ENCODE peak calls at places on chromosomes 11 and 22, in five cellular contexts. R, M, N, U and D are unnamed samples.

GRCh38 chr22:40050258-40050657 is 55.5 kb downstream of the FAM83F start:
- DNase-seq in M (no peak), R (no peak), N (peak), U (no peak), D (no peak)

GRCh38 chr11:96154802-96155520 is 188.0 kb downstream of the MAML2 start:
- DNase-seq in N (no peak), M (no peak), R (no peak), U (peak), D (no peak)

GRCh38 chr22:45784357-45785277 is 113.0 kb downstream of the ATXN10 start:
- DNase-seq in U (no peak), R (no peak), M (no peak), N (peak), D (no peak)

GRCh38 chr11:119694334-119694733 is 34.7 kb downstream of the NECTIN1 start:
- DNase-seq in R (no peak), N (peak), U (no peak), M (no peak), D (no peak)

GRCh38 chr11:76253416-76253815 is 47.1 kb upstream of the WNT11 start:
- DNase-seq in R (no peak), N (no peak), U (no peak), M (no peak), D (no peak)

GRCh38 chr22:45516923-45517675 is 14.4 kb downstream of the FBLN1 start:
- DNase-seq in U (peak), M (no peak), N (no peak), R (no peak), D (no peak)

GRCh38 chr11:83051760-83052671 is 19.7 kb downstream of the RAB30 start:
- DNase-seq in N (no peak), U (peak), M (peak), R (peak), D (no peak)

GRCh38 chr11:34327804-34328631 is 29.8 kb downstream of the ABTB2 start:
- DNase-seq in M (no peak), R (no peak), N (no peak), U (no peak), D (no peak)

GRCh38 chr11:31509017-31509411 is 408 bp downstream of the IMMP1L start:
- DNase-seq in R (no peak), N (peak), M (no peak), U (no peak), D (no peak)

GRCh38 chr11:125578783-125579182 is 9.5 kb downstream of the EI24 start:
- DNase-seq in R (no peak), U (no peak), N (no peak), M (no peak), D (no peak)

GRCh38 chr11:79400206-79400605 is 40.6 kb downstream of the TENM4 start:
- DNase-seq in R (no peak), M (no peak), N (no peak), U (no peak), D (no peak)

DNA sequence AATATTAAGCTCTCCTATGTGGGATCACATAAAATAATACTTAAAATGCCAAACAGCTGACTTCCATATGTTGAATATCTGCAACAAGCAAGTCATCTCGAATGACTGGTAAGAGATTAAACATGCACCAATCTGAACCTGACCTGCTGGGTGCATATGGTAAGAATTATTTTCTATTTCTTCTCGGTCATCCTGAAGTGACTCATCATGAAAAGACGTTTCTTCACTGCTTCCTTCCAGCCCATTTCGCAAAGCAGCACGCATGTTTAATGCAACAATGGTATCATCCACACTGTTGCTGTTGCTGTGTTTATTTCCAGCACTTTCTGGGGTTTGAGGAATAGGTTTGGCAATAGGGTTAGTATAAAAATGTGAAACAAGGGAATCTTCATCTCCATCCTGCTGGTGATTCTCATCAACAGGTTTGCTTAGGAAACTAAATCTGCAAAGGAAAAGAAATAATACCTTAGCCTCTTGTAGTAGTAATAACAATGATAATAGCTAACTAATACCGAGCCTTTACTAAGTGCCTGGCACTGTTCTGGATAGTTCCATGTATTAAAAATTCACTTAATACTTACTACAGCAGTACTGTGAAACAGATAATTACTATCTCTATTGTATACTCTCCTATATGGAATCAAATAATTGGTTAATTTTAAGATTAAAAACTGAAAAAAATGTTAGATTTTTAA is 52.0 kb upstream of the CHRNA10 start:
- DNase-seq in U (peak), M (peak), R (peak), N (no peak), D (no peak)
- TF ChIP-seq CTCF in U (no peak), M (no peak), R (no peak), N (no peak), D (no peak)

GRCh38 chr22:32561756-32562155 is 87.1 kb downstream of the FBXO7 start:
- DNase-seq in M (no peak), U (no peak), N (no peak), R (no peak), D (no peak)

GRCh38 chr22:32556150-32556549 is 81.5 kb downstream of the FBXO7 start:
- DNase-seq in U (no peak), N (no peak), M (no peak), R (no peak), D (no peak)

GRCh38 chr22:32557424-32557823 is 82.8 kb downstream of the FBXO7 start:
- DNase-seq in U (no peak), R (no peak), N (no peak), M (no peak), D (no peak)

GRCh38 chr22:32561163-32561562 is 86.6 kb downstream of the FBXO7 start:
- DNase-seq in M (no peak), R (no peak), U (no peak), N (no peak), D (no peak)

DNA sequence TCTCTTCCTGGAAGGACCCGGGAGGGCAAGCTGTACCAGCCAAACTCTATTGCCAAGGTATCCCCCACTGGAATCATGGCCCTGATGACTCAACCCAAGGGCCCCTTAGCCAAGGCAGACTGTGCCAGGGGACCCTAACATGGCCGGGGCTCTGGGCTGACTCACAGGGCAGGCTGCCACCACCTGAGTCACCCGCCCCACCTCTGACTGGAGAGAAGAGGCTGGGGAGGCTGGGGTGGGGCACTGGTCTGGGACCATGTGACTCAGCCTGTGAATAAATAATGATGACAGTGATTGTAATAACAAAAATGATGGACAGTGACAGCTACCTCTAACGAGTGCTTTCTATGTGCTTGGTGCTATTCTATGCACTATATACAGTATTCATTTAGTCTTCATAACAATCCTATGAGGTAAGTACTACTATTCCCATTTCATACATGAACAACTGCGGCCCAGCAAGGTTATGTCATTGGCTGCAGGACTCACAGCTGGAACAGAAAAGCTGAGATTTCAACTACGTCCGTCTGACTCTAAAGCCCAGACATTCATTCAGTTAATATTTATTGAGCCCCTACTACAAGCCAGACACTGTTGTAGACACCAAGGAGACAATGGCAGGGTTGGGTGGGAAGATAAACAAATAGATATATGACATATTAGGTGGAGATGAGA is 84.2 kb downstream of the FBXO7 start:
- DNase-seq in R (no peak), N (no peak), U (peak), M (no peak), D (no peak)
- TF ChIP-seq CTCF in R (no peak), N (no peak), U (no peak), M (no peak), D (no peak)

GRCh38 chr11:108958446-108959123 is 293.7 kb downstream of the DDX10 start:
- DNase-seq in R (no peak), N (no peak), M (peak), U (peak), D (no peak)
- TF ChIP-seq CTCF in R (peak), N (no peak), M (no peak), U (no peak), D (no peak)

DNA sequence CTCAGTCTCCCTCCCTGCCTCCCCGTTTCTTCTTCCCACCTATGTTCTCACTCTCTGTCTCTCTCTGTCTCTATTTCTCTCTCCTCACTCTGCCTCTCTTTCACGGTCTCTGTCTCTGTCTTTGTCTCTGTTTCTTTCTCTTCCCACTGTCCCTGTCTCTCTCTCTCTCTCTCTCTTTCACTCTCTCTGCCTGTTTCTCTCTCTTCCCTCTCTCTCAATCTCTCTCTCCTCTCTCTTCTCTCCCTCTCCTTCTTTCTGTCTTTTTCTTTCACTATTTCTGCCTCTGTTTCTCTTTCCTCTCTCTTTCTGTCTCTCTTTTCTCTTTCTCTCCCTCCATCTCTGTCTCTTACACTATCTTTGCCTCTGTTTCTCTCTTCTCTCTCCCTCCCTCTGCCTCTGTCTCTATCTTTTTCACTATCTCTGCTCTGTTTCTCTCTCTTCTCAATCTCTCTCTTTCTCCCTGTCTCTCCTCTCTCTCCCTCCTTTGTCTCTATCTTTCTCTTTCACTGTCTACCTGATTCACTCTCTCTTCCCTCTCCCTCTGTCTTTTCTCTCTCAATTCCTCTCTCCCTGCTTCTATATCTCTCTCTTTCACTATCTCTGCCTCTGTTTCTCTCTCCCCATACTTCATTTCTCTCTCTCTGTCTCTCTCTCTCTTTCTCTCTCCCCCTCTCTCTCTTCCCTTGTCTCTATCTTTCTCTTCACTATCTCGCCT is 5.4 kb downstream of the APLNR start:
- DNase-seq in M (no peak), U (no peak), R (no peak), N (no peak), D (no peak)
- TF ChIP-seq CTCF in M (no peak), U (no peak), R (no peak), N (no peak), D (no peak)

GRCh38 chr11:111833524-111833923 is 37.9 kb downstream of the ALG9 start:
- DNase-seq in U (no peak), M (no peak), N (no peak), R (no peak), D (no peak)
- TF ChIP-seq CTCF in U (peak), M (peak), N (no peak), R (peak), D (peak)

DNA sequence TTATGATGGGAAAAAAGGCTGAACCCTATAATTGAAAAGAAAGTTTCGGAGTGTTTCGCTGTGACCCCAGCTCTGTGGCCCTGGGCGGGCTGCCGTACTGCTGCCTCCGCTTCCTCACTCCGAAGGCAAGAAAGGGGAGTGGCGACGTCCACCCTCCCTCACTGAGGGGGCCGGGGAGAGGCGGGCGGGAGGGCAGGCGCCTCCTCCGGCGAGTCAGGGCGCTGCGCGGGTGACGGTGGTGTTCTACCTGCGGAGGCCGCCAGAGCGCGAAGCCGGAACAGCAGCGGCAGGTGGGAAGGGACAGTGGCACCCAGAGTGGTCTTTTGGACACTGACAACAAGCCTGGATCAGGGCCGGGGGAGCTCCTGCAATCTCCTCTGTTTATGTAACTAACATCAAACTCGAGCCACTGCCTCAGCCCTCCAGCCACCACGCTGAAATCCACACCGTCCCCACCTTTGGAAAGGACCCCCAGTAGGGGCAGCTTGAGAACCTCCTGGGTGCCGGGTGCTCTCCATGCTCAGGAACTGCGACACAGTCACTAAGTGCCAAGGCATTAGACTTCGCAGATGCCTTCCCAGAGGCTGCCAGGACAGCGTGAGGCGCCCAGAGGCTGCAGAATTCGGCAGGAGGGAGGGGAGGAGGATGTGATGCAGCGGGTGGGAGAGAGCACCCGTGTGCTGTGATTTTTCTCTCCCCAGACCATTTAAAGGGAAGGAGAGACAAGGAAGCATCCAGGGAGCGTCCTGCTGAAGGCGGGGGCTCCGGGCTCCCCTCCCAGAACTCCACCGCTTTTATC is 25.5 kb downstream of the BID start:
- DNase-seq in R (no peak), M (no peak), U (no peak), N (no peak), D (no peak)
- TF ChIP-seq CTCF in R (no peak), M (no peak), U (peak), N (no peak), D (no peak)

GRCh38 chr11:39724404-39724803 is 1735.0 kb downstream of the LRRC4C start:
- DNase-seq in U (no peak), R (no peak), M (no peak), N (no peak), D (no peak)
- TF ChIP-seq CTCF in U (no peak), R (no peak), M (no peak), N (no peak), D (peak)

DNA sequence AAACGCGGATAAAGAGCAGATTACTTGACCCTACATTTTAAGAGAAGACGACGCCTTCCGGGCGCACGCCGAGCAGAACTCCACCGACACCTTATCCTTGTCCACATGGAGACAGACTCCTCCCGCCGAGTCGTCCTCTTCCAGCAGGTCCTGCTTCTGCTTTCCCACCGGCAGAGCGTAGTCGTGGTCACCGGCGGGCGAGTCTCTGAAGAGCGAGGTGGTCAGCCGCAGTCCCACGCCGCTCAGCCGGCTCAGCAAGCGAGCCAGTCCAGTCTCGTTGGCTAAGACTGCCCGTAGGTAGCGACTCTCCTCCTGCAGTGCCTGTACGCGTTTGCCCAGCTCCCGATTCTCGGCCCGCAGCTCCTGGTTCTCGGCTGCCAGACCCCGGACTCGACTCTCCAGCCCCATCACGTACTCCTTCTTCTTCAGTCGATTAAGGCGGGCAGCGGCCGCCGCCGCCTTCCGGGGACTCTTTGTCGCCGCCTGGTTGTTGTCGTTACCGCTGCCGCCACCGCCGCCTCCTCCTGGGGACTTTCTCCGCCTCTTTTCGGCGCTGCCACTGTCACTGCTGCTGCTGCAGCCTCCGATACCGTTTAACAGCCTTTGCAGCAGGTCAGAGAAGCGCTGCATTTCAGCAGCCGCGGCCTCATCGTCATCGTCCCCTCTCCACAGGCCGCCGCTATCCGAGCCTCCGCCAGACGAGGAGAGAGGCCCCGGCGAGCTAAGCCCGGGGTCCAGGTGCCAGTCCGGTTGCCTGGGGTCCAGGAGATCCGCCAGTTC is 958 bp downstream of the CREBZF start:
- DNase-seq in N (peak), U (peak), R (no peak), M (no peak), D (no peak)
- TF ChIP-seq CTCF in N (peak), U (peak), R (peak), M (peak), D (peak)

GRCh38 chr22:19897726-19898515 is 43.2 kb upstream of the GNB1L start:
- DNase-seq in N (no peak), M (no peak), R (no peak), U (no peak), D (no peak)
- TF ChIP-seq CTCF in N (no peak), M (no peak), R (no peak), U (no peak), D (no peak)